ENCODE peak calls at places on chromosome 10, in ten cellular contexts. X is SK-N-SH, C is kidney epithelial cell, A is cardiac muscle cell, T is left ventricle myocardium inferior, K is thoracic aorta, V is right cardiac atrium, S is heart left ventricle, N is upper lobe of right lung, J is ovary. H is an unnamed sample.
A peak's percentile ranks its signal among the peaks of the same experiment; 100 is the strongest.

GRCh38 chr10:11715815-11716494 is 26.2 kb upstream of the ECHDC3 start:
- DNase-seq in X (no peak), C (no peak), A (no peak), T (no peak), K (no peak), V (no peak), S (no peak), N (peak; percentile 81), J (no peak), H (no peak)

GRCh38 chr10:114653926-114654325 is 4.1 kb downstream of the ABLIM1 start:
- DNase-seq in X (no peak), C (no peak), A (no peak), T (peak; percentile 58), K (no peak), V (peak; percentile 28), S (peak; percentile 67), N (no peak), J (no peak), H (no peak)

GRCh38 chr10:104546336-104546735 is 94.8 kb upstream of the SORCS3 start:
- DNase-seq in X (no peak), C (no peak), A (no peak), T (no peak), K (no peak), V (no peak), S (no peak), N (no peak), J (no peak), H (no peak)

GRCh38 chr10:123640016-123640535 is 26.1 kb upstream of the GPR26 start:
- DNase-seq in X (no peak), C (no peak), A (no peak), T (no peak), K (no peak), V (no peak), S (no peak), N (no peak), J (no peak), H (no peak)

GRCh38 chr10:69716711-69717560 is 84.8 kb upstream of the COL13A1 start:
- DNase-seq in X (peak; percentile 84), C (no peak), A (peak; percentile 89), T (no peak), K (no peak), V (peak; percentile 45), S (no peak), N (peak; percentile 81), J (no peak), H (peak; percentile 38)

GRCh38 chr10:132136689-132137088 is 50.1 kb upstream of the DPYSL4 start:
- DNase-seq in X (no peak), C (no peak), A (no peak), T (peak; percentile 2), K (no peak), V (no peak), S (no peak), N (no peak), J (no peak), H (no peak)

GRCh38 chr10:121076760-121077159 is 225.6 kb downstream of the WDR11 start:
- DNase-seq in X (no peak), C (no peak), A (no peak), T (peak; percentile 36), K (no peak), V (no peak), S (no peak), N (peak; percentile 70), J (no peak), H (no peak)

GRCh38 chr10:48926764-48927163 is 12.9 kb downstream of the LRRC18 start:
- DNase-seq in X (no peak), C (no peak), A (peak; percentile 6), T (no peak), K (no peak), V (no peak), S (no peak), N (no peak), J (no peak), H (no peak)

DNA sequence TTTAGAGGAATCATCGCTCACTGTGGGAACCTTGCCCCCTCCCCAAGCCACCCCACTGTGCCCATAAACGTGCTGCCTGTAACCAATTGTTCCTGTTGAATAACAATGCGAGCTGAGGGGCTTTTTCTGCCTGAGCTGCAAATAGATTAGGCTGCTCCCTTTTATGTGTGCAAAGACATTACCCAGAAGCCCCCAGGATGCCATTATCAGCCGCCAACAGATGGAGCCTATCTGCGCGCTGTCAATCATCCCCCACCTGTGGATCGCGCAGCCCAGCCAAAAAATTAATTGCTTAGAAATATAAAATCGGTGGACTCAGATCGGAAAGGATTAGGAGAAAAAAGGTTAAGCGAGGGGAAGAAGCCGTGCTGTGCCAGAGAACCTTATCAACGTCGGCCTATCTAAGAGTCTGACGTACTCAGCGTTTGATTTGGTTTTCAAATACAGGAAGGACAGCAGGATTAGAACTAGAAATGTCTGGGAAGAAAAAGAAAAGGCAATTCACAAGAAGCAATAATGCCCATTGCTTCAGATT is 167.3 kb upstream of the MYO3A start:
- DNase-seq in X (peak; percentile 66), C (no peak), A (peak; percentile 55), T (no peak), K (no peak), V (no peak), S (no peak), N (no peak), J (no peak), H (no peak)
- H3K4me3 ChIP-seq in X (peak overlapping the region; percentile 8), C (no peak overlapping the region), A (peak overlapping the region; percentile 28), T (no peak overlapping the region), K (no peak overlapping the region), V (no peak overlapping the region), S (no peak overlapping the region), N (no peak overlapping the region), J (no peak overlapping the region), H (no peak overlapping the region)

GRCh38 chr10:6052247-6053221 is 9.6 kb downstream of the IL2RA start:
- DNase-seq in X (no peak), C (no peak), A (no peak), T (no peak), K (no peak), V (no peak), S (peak; percentile 6), N (no peak), J (no peak), H (no peak)

GRCh38 chr10:6048281-6049030 is 13.7 kb downstream of the IL2RA start:
- DNase-seq in X (no peak), C (no peak), A (no peak), T (no peak), K (no peak), V (no peak), S (peak; percentile 2), N (no peak), J (no peak), H (no peak)

GRCh38 chr10:6053303-6053702 is 8.9 kb downstream of the IL2RA start:
- DNase-seq in X (no peak), C (no peak), A (no peak), T (no peak), K (no peak), V (no peak), S (peak; percentile 1), N (no peak), J (no peak), H (no peak)

GRCh38 chr10:6049031-6049400 is 13.2 kb downstream of the IL2RA start:
- DNase-seq in X (no peak), C (no peak), A (no peak), T (no peak), K (no peak), V (no peak), S (peak; percentile 0), N (no peak), J (no peak), H (no peak)

DNA sequence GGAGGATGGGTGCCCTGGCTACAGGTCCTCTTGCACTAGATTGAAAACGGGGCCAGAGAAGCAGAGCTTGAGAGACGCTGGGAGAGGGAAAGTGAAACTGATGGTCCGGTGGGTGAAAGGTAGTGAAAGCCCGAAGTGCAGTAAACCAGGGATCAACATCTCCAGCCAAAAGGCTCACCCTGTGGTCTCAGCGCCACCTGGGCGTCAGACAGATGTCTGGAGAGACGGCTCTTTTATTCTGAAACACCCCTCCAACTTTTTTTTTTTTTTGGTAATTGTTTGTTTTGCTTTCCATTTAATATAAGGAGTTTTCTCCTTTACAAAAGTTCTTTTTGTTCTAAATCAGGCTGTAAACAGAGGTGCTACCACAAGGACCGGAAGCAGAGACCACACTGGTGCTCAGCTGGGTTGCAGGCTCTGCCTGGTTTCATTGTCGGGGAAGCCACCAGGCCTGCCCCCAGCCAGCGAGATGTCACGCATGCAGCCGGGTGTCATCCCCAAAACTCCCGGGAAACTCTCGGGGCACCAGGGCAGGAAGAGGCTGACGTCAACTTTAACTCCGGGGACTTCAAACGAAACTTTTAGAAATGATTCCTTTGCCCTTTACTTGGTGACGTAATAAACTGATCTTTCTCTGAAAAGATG is 11.2 kb downstream of the IL2RA start:
- DNase-seq in X (peak; percentile 31), C (no peak), A (no peak), T (peak; percentile 46), K (no peak), V (peak; percentile 65), S (peak; percentile 67), N (peak; percentile 75), J (peak; percentile 80), H (peak; percentile 28)
- H3K4me3 ChIP-seq in X (peak overlapping the region; percentile 35), C (no peak overlapping the region), A (no peak overlapping the region), T (peak overlapping the region; percentile 57), K (peak overlapping the region; percentile 74), V (peak overlapping the region; percentile 46), S (peak overlapping the region; percentile 49), N (peak overlapping the region; percentile 41), J (peak overlapping the region; percentile 37), H (peak overlapping the region; percentile 18)

DNA sequence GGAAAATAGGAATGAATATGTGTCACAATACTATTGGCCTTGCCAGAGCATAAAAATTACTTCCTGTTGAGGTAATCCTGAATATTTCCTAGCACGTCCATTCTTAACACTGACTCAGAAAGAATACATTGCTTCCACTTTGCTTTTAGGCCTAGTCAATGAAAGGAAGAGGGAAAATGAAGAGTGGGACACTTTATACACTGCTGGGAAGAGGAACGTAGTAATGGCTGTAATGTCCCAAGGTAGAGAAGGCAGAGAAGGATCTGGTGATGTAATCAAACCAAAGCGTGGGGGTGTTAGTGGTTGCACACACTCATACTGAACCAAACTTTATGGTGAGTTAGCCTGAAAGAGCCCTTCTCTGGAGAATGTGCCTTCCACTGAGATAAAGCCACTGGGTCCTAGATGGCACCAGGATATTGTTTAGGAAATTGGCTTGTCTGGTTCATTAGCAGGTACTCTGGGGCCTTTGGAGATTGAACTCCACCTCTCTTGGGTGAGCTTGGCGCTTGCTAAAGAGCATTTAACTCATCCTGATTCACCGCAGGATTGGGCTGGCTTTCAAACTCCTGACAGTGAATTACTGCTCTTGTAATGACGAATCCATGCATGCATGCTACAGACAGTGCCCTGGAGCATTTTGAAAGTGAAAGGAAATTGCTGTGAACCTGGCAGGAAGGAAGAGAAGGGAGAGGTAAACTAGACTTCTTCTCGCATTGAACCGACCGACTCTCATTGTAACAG is 254.9 kb downstream of the KIAA1217 start:
- DNase-seq in X (no peak), C (peak; percentile 94), A (no peak), T (no peak), K (no peak), V (no peak), S (no peak), N (no peak), J (peak; percentile 28), H (peak; percentile 97)
- H3K4me3 ChIP-seq in X (no peak overlapping the region), C (no peak overlapping the region), A (no peak overlapping the region), T (no peak overlapping the region), K (no peak overlapping the region), V (no peak overlapping the region), S (no peak overlapping the region), N (no peak overlapping the region), J (no peak overlapping the region), H (no peak overlapping the region)

DNA sequence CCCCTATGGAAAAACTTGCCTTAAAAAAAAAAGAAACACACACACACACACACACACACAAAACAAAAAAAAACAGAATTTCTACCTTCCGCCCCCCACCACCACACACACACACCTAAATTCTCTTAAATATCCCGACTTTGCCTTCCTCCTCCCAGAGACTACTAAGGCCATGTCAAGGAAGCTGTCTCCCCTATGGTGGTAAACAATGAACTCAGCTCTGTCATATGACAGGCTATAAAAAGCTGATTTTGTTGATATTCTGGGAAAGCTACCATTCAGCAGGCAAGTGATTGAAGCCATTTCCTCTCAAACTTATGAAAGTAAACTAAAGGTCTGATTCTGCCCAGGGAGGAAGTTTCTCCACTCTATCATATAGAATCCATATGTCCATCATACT is 471.0 kb downstream of the GFRA1 start:
- DNase-seq in X (no peak), C (no peak), A (no peak), T (no peak), K (no peak), V (no peak), S (no peak), N (no peak), J (no peak), H (no peak)
- H3K4me3 ChIP-seq in X (no peak overlapping the region), C (no peak overlapping the region), A (no peak overlapping the region), T (no peak overlapping the region), K (no peak overlapping the region), V (no peak overlapping the region), S (no peak overlapping the region), N (no peak overlapping the region), J (no peak overlapping the region), H (no peak overlapping the region)